ENCODE peak calls at places on chromosomes 1 and 21, in nine cellular contexts. M is GM23338, S is adrenal gland, X is fibroblast of the aortic adventitia, G is uterus, Z is NB4, B is ovary, T is astrocyte of the cerebellum, I is mammary epithelial cell. J is an unnamed sample.

GRCh38 chr1:206419250-206419649 is 51.0 kb upstream of the IKBKE start:
- DNase-seq in M (peak; percentile 8), S (no peak), X (no peak), G (no peak), Z (no peak), B (no peak), T (no peak), I (peak; percentile 41), J (no peak)

GRCh38 chr1:202134645-202135172 is 9.8 kb downstream of the ARL8A start:
- DNase-seq in M (no peak), S (peak; percentile 36), X (no peak), G (no peak), Z (no peak), B (no peak), T (no peak), I (no peak), J (no peak)

GRCh38 chr1:177469519-177469918 is 298.8 kb downstream of the BRINP2 start:
- DNase-seq in M (no peak), S (no peak), X (no peak), G (no peak), Z (no peak), B (no peak), T (no peak), I (no peak), J (no peak)

GRCh38 chr1:203592156-203592555 is 34.5 kb upstream of the ATP2B4 start:
- DNase-seq in M (peak; percentile 57), S (no peak), X (no peak), G (peak; percentile 71), Z (no peak), B (peak; percentile 25), T (no peak), I (no peak), J (no peak)

GRCh38 chr21:45443595-45444181 is 38.7 kb downstream of the COL18A1 start:
- DNase-seq in M (no peak), S (no peak), X (no peak), G (no peak), Z (peak; percentile 33), B (peak; percentile 28), T (no peak), I (no peak), J (no peak)

GRCh38 chr1:30270468-30270867 is 452.9 kb downstream of the MATN1 start:
- DNase-seq in M (no peak), S (no peak), X (no peak), G (no peak), Z (no peak), B (no peak), T (no peak), I (no peak), J (no peak)

GRCh38 chr21:36976882-36977651 is 10.6 kb upstream of the HLCS start:
- DNase-seq in M (peak; percentile 93), S (no peak), X (peak; percentile 87), G (peak; percentile 46), Z (peak; percentile 72), B (no peak), T (peak; percentile 76), I (peak; percentile 54), J (no peak)

GRCh38 chr1:48750089-48750488 is 26.6 kb downstream of the BEND5 start:
- DNase-seq in M (no peak), S (no peak), X (no peak), G (no peak), Z (peak; percentile 33), B (no peak), T (no peak), I (no peak), J (no peak)

GRCh38 chr1:30790850-30791778 is 33.5 kb upstream of the LAPTM5 start:
- DNase-seq in M (no peak), S (no peak), X (no peak), G (no peak), Z (peak; percentile 51), B (no peak), T (no peak), I (no peak), J (no peak)

GRCh38 chr1:201310251-201310985 is 27.1 kb downstream of the PKP1 start:
- DNase-seq in M (no peak), S (no peak), X (no peak), G (no peak), Z (peak; percentile 11), B (no peak), T (no peak), I (no peak), J (no peak)

GRCh38 chr1:210920258-210920657 is 213.7 kb downstream of the KCNH1 start:
- DNase-seq in M (no peak), S (no peak), X (no peak), G (no peak), Z (no peak), B (no peak), T (no peak), I (no peak), J (no peak)

GRCh38 chr21:36113647-36114428 is 21.0 kb upstream of the CBR3 start:
- DNase-seq in M (no peak), S (no peak), X (no peak), G (no peak), Z (peak; percentile 66), B (no peak), T (no peak), I (no peak), J (no peak)

GRCh38 chr1:41622859-41623732 is 138.6 kb upstream of the EDN2 start:
- DNase-seq in M (no peak), S (no peak), X (no peak), G (no peak), Z (no peak), B (no peak), T (no peak), I (no peak), J (no peak)

GRCh38 chr21:44800103-44800502 is 1.5 kb downstream of the UBE2G2 start:
- DNase-seq in M (peak; percentile 67), S (no peak), X (peak; percentile 65), G (no peak), Z (peak; percentile 56), B (no peak), T (no peak), I (peak; percentile 27), J (no peak)

GRCh38 chr1:53410691-53411090 is 48.5 kb upstream of the DMRTB1 start:
- DNase-seq in M (no peak), S (no peak), X (no peak), G (no peak), Z (no peak), B (no peak), T (no peak), I (no peak), J (no peak)

GRCh38 chr1:54814148-54814498 is 13.0 kb upstream of the TTC22 start:
- DNase-seq in M (no peak), S (no peak), X (no peak), G (no peak), Z (no peak), B (no peak), T (no peak), I (no peak), J (no peak)

DNA sequence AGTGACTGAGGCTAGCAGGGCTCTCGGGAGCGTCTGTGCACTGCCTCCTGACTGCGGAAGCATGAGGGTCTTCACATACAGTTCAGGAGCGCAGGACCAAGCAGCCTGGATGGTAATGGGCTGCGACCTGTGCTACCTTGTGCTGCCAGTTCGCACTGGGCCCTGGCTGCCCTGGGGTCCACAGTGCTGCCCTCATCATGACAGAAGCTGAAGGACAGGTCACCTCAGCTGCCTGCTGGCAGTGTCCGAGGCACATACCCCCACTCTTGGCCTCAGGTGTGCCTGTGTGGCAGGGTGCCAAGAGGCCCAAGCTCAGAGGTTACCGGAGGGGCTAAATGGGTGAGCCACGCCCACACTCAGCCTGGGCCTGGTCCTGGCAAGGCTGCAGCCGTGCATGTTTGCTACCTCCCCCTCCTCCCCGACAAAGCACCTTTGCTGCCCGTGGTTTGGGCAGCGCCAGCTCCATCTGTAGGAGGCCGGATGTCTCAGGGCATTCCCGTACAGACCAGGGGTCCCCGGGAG is 4.4 kb downstream of the JMJD4 start:
- DNase-seq in M (no peak), S (peak; percentile 47), X (no peak), G (no peak), Z (no peak), B (peak; percentile 74), T (no peak), I (no peak), J (no peak)
- TF ChIP-seq CTCF in M (no peak), S (no peak), X (no peak), G (no peak), Z (no peak), B (peak; percentile 4), T (no peak), I (no peak), J (no peak)

DNA sequence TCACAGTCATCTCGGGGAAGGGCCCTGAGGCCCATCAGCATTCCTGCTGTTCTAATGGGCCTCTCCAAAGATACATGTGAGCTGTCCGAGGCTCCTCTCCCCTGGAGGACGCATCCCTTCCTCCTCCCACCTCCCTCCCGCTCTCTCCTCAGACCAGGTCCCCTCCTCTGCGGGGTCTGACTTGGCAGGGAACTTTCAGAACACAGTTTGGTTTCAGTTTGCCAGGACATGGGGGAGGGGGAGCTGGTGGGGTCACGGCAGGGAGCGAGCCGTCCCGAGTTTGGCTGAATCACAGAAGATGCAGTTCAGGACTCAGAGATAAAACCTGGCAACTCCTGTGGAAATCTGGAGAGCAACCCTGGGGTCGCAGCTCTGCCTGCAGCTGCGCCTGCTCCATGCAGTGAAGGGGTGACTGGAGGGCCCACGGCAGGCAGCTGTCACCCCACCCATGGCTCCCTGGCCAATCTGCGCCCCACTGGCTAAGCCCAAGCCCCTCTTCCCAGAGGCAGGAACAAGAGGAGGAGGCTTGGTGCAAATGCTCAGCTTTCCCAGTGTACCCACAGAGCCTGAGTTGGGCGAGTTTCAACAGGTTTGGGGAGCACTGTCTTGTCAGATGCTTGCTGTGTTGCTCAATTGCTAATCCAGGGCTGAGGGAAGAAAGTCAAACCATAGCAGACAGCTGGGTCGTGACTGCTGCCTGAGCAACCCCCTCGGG is 5.7 kb downstream of the WNT4 start:
- DNase-seq in M (peak; percentile 65), S (no peak), X (no peak), G (peak; percentile 78), Z (no peak), B (peak; percentile 91), T (no peak), I (peak; percentile 91), J (no peak)
- H3K4me3 ChIP-seq in M (no peak overlapping the region), S (no peak overlapping the region), X (no peak overlapping the region), G (no peak overlapping the region), Z (no peak overlapping the region), B (no peak overlapping the region), T (no peak overlapping the region), I (no peak overlapping the region), J (no peak overlapping the region)

GRCh38 chr1:32964461-32965250 is at the start of gene RNF19B:
- DNase-seq in M (peak; percentile 97), S (peak; percentile 96), X (peak; percentile 89), G (peak; percentile 93), Z (peak; percentile 96), B (peak; percentile 94), T (peak; percentile 76), I (peak; percentile 97), J (peak; percentile 26)
- TF ChIP-seq CTCF in M (no peak), S (peak; percentile 23), X (no peak), G (peak; percentile 39), Z (no peak), B (no peak), T (no peak), I (no peak), J (no peak)

DNA sequence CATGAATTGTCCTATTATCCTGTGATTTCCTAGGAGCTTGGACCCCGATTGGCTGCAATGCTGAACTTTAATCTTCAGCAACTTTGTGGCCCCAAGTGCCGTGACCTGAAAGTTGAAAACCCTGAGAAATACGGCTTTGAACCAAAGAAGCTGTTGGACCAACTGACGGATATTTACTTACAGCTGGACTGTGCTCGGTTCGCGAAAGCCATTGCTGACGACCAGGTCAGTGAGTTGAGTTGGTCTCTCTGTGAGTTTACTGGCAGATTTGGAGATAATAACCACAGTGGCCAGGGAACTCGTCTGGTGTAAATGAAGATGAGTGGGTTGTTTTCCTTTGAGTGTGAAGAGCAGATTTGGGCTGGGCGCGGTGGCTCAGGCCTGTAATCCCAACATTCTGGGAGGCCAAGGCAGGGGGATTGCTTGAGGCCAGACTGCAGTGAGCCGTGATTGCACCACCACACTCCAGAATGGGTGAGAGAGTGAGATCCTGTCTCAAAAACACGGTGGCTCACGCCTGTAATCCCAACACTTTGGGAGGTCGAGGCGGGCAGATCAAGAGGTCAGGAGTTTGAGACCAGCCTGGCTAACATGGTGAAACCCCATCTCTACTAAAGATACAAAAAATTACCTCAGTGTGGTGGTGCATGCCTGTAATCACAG is 39.1 kb upstream of the KIF1B start:
- DNase-seq in M (no peak), S (no peak), X (no peak), G (no peak), Z (no peak), B (no peak), T (no peak), I (no peak), J (no peak)
- H3K4me3 ChIP-seq in M (no peak overlapping the region), S (no peak overlapping the region), X (no peak overlapping the region), G (no peak overlapping the region), Z (no peak overlapping the region), B (no peak overlapping the region), T (no peak overlapping the region), I (no peak overlapping the region), J (no peak overlapping the region)